ENCODE peak calls at places on chromosome 11, in ten cellular contexts. N, K, S, H, Q, Z, F, Y, I and T are unnamed samples.

GRCh38 chr11:101045415-101045814 is 84.2 kb downstream of the PGR start:
- DNase-seq in H (no peak), Y (no peak), Z (no peak), I (no peak), K (no peak), F (no peak), N (no peak), S (no peak), Q (no peak), T (no peak)

GRCh38 chr11:77151804-77152513 is 23.9 kb downstream of the MYO7A start:
- DNase-seq in H (peak; percentile 94), N (no peak), I (no peak), Z (no peak), K (no peak), S (no peak), Y (no peak), Q (no peak), F (no peak), T (peak; percentile 61)

GRCh38 chr11:109422755-109423113 is 744 bp downstream of the C11orf87 start:
- DNase-seq in H (no peak), F (no peak), S (no peak), I (no peak), Z (no peak), K (no peak), Q (no peak), Y (no peak), N (no peak), T (peak; percentile 27)

GRCh38 chr11:75814369-75814685 is 683 bp upstream of the UVRAG start:
- DNase-seq in K (no peak), F (no peak), Q (no peak), N (no peak), S (no peak), I (no peak), Z (no peak), H (no peak), Y (no peak), T (no peak)

GRCh38 chr11:20362481-20362880 is 1.0 kb upstream of the HTATIP2 start:
- DNase-seq in F (no peak), Q (no peak), Y (no peak), K (no peak), I (no peak), N (no peak), S (no peak), Z (no peak), H (no peak), T (no peak)

GRCh38 chr11:27718853-27719574 is 18.8 kb upstream of the BDNF start:
- DNase-seq in K (peak; percentile 43), H (no peak), I (no peak), Z (no peak), Q (peak; percentile 19), F (no peak), Y (no peak), S (peak; percentile 37), N (no peak), T (peak; percentile 57)

GRCh38 chr11:69387409-69387885 is 93.5 kb downstream of the MYEOV start:
- DNase-seq in F (no peak), Q (no peak), Y (no peak), Z (no peak), K (no peak), I (no peak), S (no peak), H (no peak), N (no peak), T (no peak)

GRCh38 chr11:38751421-38751820 is 2153.4 kb upstream of the RAG2 start:
- DNase-seq in H (no peak), K (no peak), I (no peak), S (no peak), F (no peak), Q (no peak), N (no peak), Z (no peak), Y (no peak), T (no peak)

GRCh38 chr11:76215946-76216345 is 9.6 kb upstream of the WNT11 start:
- DNase-seq in Y (no peak), Q (no peak), S (no peak), I (no peak), N (no peak), Z (no peak), H (no peak), K (peak; percentile 37), F (no peak), T (no peak)

GRCh38 chr11:69385466-69385820 is 91.5 kb downstream of the MYEOV start:
- DNase-seq in H (no peak), N (no peak), Y (no peak), F (peak; percentile 18), I (no peak), S (peak; percentile 1), Z (no peak), Q (no peak), K (no peak), T (no peak)

GRCh38 chr11:66113132-66113856 is 43.2 kb downstream of the PACS1 start:
- DNase-seq in S (no peak), F (no peak), K (peak; percentile 75), N (no peak), Z (no peak), Q (no peak), I (no peak), Y (no peak), H (no peak), T (peak; percentile 91)

GRCh38 chr11:46277623-46278386 is at the start of gene CREB3L1:
- DNase-seq in Q (no peak), Y (no peak), K (no peak), F (peak; percentile 91), Z (peak; percentile 71), S (no peak), N (no peak), I (no peak), H (peak; percentile 41), T (no peak)
- H3K4me3 ChIP-seq in Q (peak within 1 kb of the TSS; percentile 18), Y (peak within 1 kb of the TSS; percentile 46), K (peak within 1 kb of the TSS; percentile 91), F (peak within 1 kb of the TSS; percentile 72), Z (peak within 1 kb of the TSS; percentile 49), S (peak within 1 kb of the TSS; percentile 71), N (peak within 1 kb of the TSS; percentile 60), I (peak within 1 kb of the TSS; percentile 64), H (no peak within 1 kb of the TSS), T (peak within 1 kb of the TSS; percentile 92)

GRCh38 chr11:103609117-103610066 is 427.0 kb upstream of the DDI1 start:
- DNase-seq in I (no peak), K (peak; percentile 96), Q (no peak), N (no peak), F (no peak), Z (no peak), H (no peak), S (no peak), Y (no peak), T (peak; percentile 98)
- TF ChIP-seq CTCF in I (peak; percentile 34), K (peak; percentile 88), Q (no peak), N (no peak), F (no peak), Z (no peak), H (peak; percentile 27), S (no peak), Y (peak; percentile 10), T (peak; percentile 93)

DNA sequence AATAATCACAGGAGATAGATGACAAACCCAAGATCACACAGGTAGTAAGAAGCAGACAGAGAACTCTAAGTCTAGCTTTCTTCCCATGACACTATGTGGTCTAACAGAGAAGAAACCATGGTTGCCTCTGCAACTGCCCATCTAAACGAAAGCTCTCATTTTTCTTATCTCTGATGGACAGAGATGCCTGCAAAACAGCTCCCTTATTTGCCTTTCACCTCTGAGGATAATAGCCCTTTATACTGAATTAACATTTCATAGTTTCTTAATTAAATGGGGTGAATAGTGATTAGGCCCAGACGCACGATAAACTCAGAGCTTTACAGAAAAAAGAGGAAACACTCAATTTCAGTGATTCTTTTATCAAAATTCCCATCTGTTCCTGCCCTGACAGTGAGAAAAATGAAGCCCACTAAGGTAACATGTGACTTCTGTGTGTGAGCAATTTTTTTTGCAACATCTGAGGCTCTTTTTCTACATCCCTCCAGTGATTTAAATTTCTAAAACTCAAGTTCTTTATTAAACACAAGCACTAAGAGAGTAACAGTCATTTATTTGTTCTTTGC is 24.6 kb downstream of the OR2AG2 start:
- DNase-seq in Z (no peak), I (no peak), N (no peak), F (no peak), Y (no peak), S (no peak), H (no peak), Q (no peak), K (no peak), T (no peak)
- H3K4me3 ChIP-seq in Z (no peak overlapping the region), I (no peak overlapping the region), N (no peak overlapping the region), F (no peak overlapping the region), Y (no peak overlapping the region), S (no peak overlapping the region), H (no peak overlapping the region), Q (no peak overlapping the region), K (no peak overlapping the region), T (no peak overlapping the region)

GRCh38 chr11:62603072-62603408 is 1.4 kb upstream of the MTA2 start:
- DNase-seq in Y (no peak), Z (no peak), F (no peak), Q (no peak), H (no peak), K (peak; percentile 13), N (no peak), S (peak; percentile 23), I (no peak), T (no peak)

GRCh38 chr11:62601114-62601363 is 626 bp downstream of the MTA2 start:
- DNase-seq in S (no peak), F (peak; percentile 52), I (no peak), Z (no peak), H (peak; percentile 60), Y (peak; percentile 49), K (no peak), Q (peak; percentile 75), N (peak; percentile 34), T (peak; percentile 28)

GRCh38 chr11:62601364-62602140 is at the start of gene MTA2:
- DNase-seq in N (peak; percentile 92), S (peak; percentile 97), Q (peak; percentile 96), K (peak; percentile 97), I (peak; percentile 98), Z (peak; percentile 96), Y (peak; percentile 95), F (peak; percentile 97), H (peak; percentile 99), T (peak; percentile 99)

GRCh38 chr11:62603771-62604170 is 2.1 kb upstream of the MTA2 start:
- DNase-seq in S (no peak), Q (no peak), F (no peak), K (no peak), Z (no peak), N (no peak), Y (no peak), I (no peak), H (no peak), T (no peak)

DNA sequence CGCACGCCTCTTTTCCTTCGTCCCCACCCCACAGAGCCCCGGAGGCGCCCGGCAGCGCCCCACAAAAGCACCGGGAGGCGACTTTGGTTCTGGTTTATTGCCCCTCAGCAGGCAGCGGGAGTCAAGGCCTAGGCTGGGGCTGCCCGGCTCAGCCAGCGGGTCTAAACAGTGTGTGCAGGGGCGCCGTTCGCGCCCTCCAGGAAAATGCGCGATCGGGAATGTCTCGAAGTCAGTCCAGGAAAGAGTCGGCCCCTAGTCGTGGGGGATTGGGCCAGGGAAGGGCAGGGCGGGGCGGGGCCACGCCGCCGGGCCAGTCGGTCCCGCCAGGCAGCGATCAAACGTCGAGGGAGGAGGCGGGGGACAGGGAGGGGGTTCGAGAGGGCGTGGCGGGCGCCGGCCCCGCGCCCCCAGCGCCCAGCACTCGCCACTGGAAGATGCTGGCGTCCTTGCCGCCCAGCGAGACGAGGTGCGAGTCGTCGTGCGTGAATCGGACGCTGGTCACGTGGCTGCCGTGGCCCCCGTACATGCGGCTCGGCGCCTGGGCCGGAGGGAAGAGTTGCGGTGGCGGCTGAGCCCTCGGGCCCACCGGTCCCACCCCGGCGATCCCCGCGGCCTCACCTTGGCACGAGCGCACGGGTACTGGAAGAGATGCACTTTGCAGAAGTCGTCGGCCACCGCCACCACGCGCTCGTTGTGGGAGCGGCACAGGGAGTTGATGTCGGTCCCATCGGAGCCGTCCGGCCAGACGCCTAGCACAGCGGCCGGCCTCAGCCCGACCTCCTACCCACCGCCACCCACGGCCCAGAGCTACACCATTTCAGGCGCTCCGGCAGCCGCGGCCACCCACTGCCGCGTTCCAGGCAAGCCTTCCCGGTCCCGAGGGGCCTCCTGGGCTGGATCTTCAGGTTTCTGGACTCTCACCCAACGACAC is 741 bp upstream of the MTA2 start:
- DNase-seq in F (peak; percentile 65), S (peak; percentile 85), N (peak; percentile 45), Q (peak; percentile 70), H (no peak), Y (peak; percentile 86), Z (peak; percentile 77), K (peak; percentile 57), I (no peak), T (peak; percentile 75)
- TF ChIP-seq CTCF in F (peak; percentile 16), S (no peak), N (peak; percentile 28), Q (no peak), H (no peak), Y (no peak), Z (no peak), K (no peak), I (no peak), T (no peak)